ENCODE peak calls at places on chromosome 13, in eight cellular contexts. Q, U, P, L, V, A, K and B are unnamed samples.

GRCh38 chr13:110326263-110326904 is 19.3 kb downstream of the COL4A2 start:
- DNase-seq in K (no peak), V (no peak), Q (no peak), L (no peak), A (no peak), P (no peak), U (no peak), B (no peak)

GRCh38 chr13:84686973-84687372 is 804.7 kb upstream of the SLITRK1 start:
- DNase-seq in L (no peak), V (no peak), K (no peak), Q (no peak), U (no peak), P (no peak), A (no peak), B (no peak)

GRCh38 chr13:25923217-25924085 is 128.4 kb downstream of the SHISA2 start:
- DNase-seq in A (no peak), L (no peak), Q (no peak), P (no peak), U (no peak), V (no peak), K (no peak), B (no peak)

GRCh38 chr13:97372929-97373328 is 61.0 kb upstream of the RAP2A start:
- DNase-seq in K (no peak), U (no peak), V (no peak), P (no peak), L (no peak), Q (no peak), A (no peak), B (no peak)

GRCh38 chr13:37202264-37202663 is 96.8 kb upstream of the CSNK1A1L start:
- DNase-seq in A (no peak), L (no peak), P (no peak), U (no peak), K (no peak), Q (no peak), V (no peak), B (no peak)

GRCh38 chr13:94988654-94989053 is 276.3 kb upstream of the SOX21 start:
- DNase-seq in U (no peak), Q (no peak), A (no peak), K (no peak), V (no peak), P (no peak), L (no peak), B (no peak)

GRCh38 chr13:94140027-94140426 is 339.5 kb downstream of the DCT start:
- DNase-seq in U (no peak), A (no peak), K (no peak), L (no peak), P (no peak), Q (no peak), V (no peak), B (no peak)

GRCh38 chr13:40061466-40062450 is 406.3 kb downstream of the COG6 start:
- DNase-seq in A (no peak), P (no peak), U (no peak), Q (no peak), K (no peak), L (no peak), V (no peak), B (no peak)

GRCh38 chr13:50123002-50123401 is 107.8 kb downstream of the KCNRG start:
- DNase-seq in K (no peak), A (no peak), Q (no peak), L (no peak), V (no peak), U (peak; percentile 19), P (no peak), B (no peak)

GRCh38 chr13:75587679-75588078 is 38.1 kb downstream of the UCHL3 start:
- DNase-seq in Q (no peak), P (no peak), K (no peak), V (no peak), U (no peak), A (no peak), L (no peak), B (no peak)

GRCh38 chr13:71621152-71622124 is 245.6 kb downstream of the DACH1 start:
- DNase-seq in K (no peak), A (peak; percentile 75), P (no peak), V (peak; percentile 27), U (no peak), Q (no peak), L (no peak), B (no peak)

GRCh38 chr13:90238433-90238832 is 1109.1 kb upstream of the MIR17HG start:
- DNase-seq in A (no peak), V (no peak), K (peak; percentile 50), P (no peak), U (no peak), L (peak; percentile 33), Q (no peak), B (peak; percentile 5)

GRCh38 chr13:100818706-100819105 is 144.1 kb upstream of the TMTC4 start:
- DNase-seq in A (no peak), L (peak; percentile 80), P (no peak), V (no peak), U (no peak), K (no peak), Q (no peak), B (no peak)

GRCh38 chr13:114064516-114065140 is 67.8 kb downstream of the RASA3 start:
- DNase-seq in A (no peak), L (peak; percentile 99), P (peak; percentile 70), Q (no peak), U (no peak), K (no peak), V (no peak), B (no peak)

GRCh38 chr13:50235604-50236003 is 220.4 kb downstream of the KCNRG start:
- DNase-seq in P (no peak), Q (no peak), V (no peak), U (no peak), L (no peak), A (no peak), K (no peak), B (no peak)

GRCh38 chr13:106499905-106500304 is 35.6 kb downstream of the EFNB2 start:
- DNase-seq in L (no peak), K (peak; percentile 68), V (no peak), A (no peak), P (no peak), U (no peak), Q (no peak), B (no peak)

GRCh38 chr13:40460116-40460515 is 206.3 kb downstream of the FOXO1 start:
- DNase-seq in A (no peak), L (no peak), K (no peak), V (no peak), P (no peak), U (no peak), Q (no peak), B (no peak)

GRCh38 chr13:54210397-54211050 is 1181.9 kb downstream of the OLFM4 start:
- DNase-seq in P (no peak), V (no peak), Q (no peak), U (no peak), K (no peak), A (no peak), L (peak; percentile 67), B (no peak)

GRCh38 chr13:51644649-51645048 is 60.4 kb downstream of the WDFY2 start:
- DNase-seq in U (no peak), A (no peak), Q (no peak), P (no peak), L (no peak), K (no peak), V (no peak), B (no peak)

GRCh38 chr13:91319996-91320395 is 27.5 kb upstream of the MIR17HG start:
- DNase-seq in L (no peak), K (no peak), V (no peak), Q (no peak), A (no peak), U (no peak), P (no peak), B (no peak)

GRCh38 chr13:41019578-41020347 is 647 bp upstream of the ELF1 start:
- DNase-seq in A (no peak), V (no peak), L (no peak), P (no peak), K (no peak), Q (no peak), U (no peak), B (no peak)

GRCh38 chr13:99385940-99386339 is 78.7 kb upstream of the GPR183 start:
- DNase-seq in V (no peak), L (no peak), U (no peak), P (no peak), Q (no peak), K (no peak), A (no peak), B (no peak)

GRCh38 chr13:107284168-107284567 is 716.2 kb upstream of the ARGLU1 start:
- DNase-seq in A (no peak), U (no peak), V (no peak), P (no peak), K (no peak), L (no peak), Q (no peak), B (no peak)